ENCODE peak calls at places on chromosome 17, in seven cellular contexts. O, N, F, Y, K, M and S are unnamed samples.

GRCh38 chr17:41882756-41883155 is 17.5 kb upstream of the KLHL11 start:
- DNase-seq in K (no peak), Y (no peak), M (no peak), N (no peak), F (no peak), O (no peak), S (no peak)

GRCh38 chr17:27449541-27449940 is 6.7 kb upstream of the KSR1 start:
- DNase-seq in F (no peak), M (no peak), O (no peak), N (no peak), K (no peak), Y (no peak), S (no peak)

GRCh38 chr17:34763727-34764665 is 184.6 kb downstream of the TMEM132E start:
- DNase-seq in F (no peak), O (no peak), N (peak; percentile 12), K (no peak), M (no peak), Y (no peak), S (no peak)

GRCh38 chr17:16486373-16487250 is 5.4 kb downstream of the LRRC75A start:
- DNase-seq in K (peak; percentile 93), N (peak; percentile 89), O (no peak), M (peak; percentile 97), Y (no peak), F (peak; percentile 83), S (peak; percentile 97)

GRCh38 chr17:49819118-49819517 is 28.8 kb downstream of the TAC4 start:
- DNase-seq in N (no peak), O (no peak), F (no peak), K (no peak), M (no peak), Y (no peak), S (no peak)

GRCh38 chr17:68580236-68580903 is 20.8 kb downstream of the FAM20A start:
- DNase-seq in K (no peak), O (no peak), N (peak; percentile 86), F (no peak), M (no peak), Y (no peak), S (no peak)

GRCh38 chr17:352421-353212 is at the start of gene RPH3AL:
- DNase-seq in F (no peak), K (peak; percentile 53), Y (peak; percentile 36), N (peak; percentile 89), M (peak; percentile 77), O (no peak), S (peak; percentile 89)

GRCh38 chr17:39800540-39800939 is 62.8 kb downstream of the GRB7 start:
- DNase-seq in O (peak; percentile 56), F (no peak), N (no peak), M (no peak), Y (no peak), K (no peak), S (no peak)

GRCh38 chr17:36691606-36692005 is 90.2 kb downstream of the MRM1 start:
- DNase-seq in N (no peak), Y (no peak), O (no peak), M (no peak), K (no peak), F (no peak), S (no peak)

GRCh38 chr17:59899099-59899498 is 6.2 kb downstream of the RPS6KB1 start:
- DNase-seq in N (no peak), O (no peak), Y (no peak), F (no peak), K (no peak), M (no peak), S (no peak)

GRCh38 chr17:65332375-65332774 is 195.2 kb downstream of the RGS9 start:
- DNase-seq in K (no peak), F (no peak), O (no peak), Y (peak; percentile 50), N (no peak), M (no peak), S (no peak)

GRCh38 chr17:20920813-20921199 is 122.0 kb downstream of the USP22 start:
- DNase-seq in F (no peak), K (no peak), O (no peak), Y (no peak), N (no peak), M (no peak), S (no peak)

GRCh38 chr17:1644493-1645206 is 882 bp downstream of the SCARF1 start:
- DNase-seq in M (no peak), F (peak; percentile 62), K (no peak), O (peak; percentile 61), Y (no peak), N (peak; percentile 65), S (no peak)

GRCh38 chr17:42522798-42523278 is 13.2 kb upstream of the NAGLU start:
- DNase-seq in F (no peak), K (no peak), O (no peak), N (no peak), M (no peak), Y (no peak), S (no peak)

GRCh38 chr17:51270675-51271074 is 10.3 kb downstream of the UTP18 start:
- DNase-seq in O (no peak), Y (no peak), M (no peak), F (no peak), N (no peak), K (no peak), S (no peak)

GRCh38 chr17:1179635-1180433 is at the start of gene ABR:
- DNase-seq in M (no peak), O (peak; percentile 57), F (peak; percentile 81), Y (no peak), K (no peak), N (peak; percentile 52), S (peak; percentile 40)

GRCh38 chr17:75757086-75757681 is 7.8 kb downstream of the GALK1 start:
- DNase-seq in O (no peak), K (no peak), Y (no peak), F (peak; percentile 57), N (no peak), M (no peak), S (no peak)

GRCh38 chr17:3803308-3803640 is 2.3 kb upstream of the ITGAE start:
- DNase-seq in O (no peak), M (no peak), Y (no peak), N (no peak), K (no peak), F (no peak), S (no peak)

GRCh38 chr17:64982139-64982802 is 63.0 kb upstream of the LRRC37A3 start:
- DNase-seq in K (no peak), N (no peak), Y (no peak), M (no peak), F (no peak), O (no peak), S (no peak)

GRCh38 chr17:7324438-7324779 is 4.7 kb downstream of the NEURL4 start:
- DNase-seq in N (no peak), Y (no peak), F (no peak), O (no peak), K (no peak), M (no peak), S (no peak)

GRCh38 chr17:43367588-43368242 is 31.1 kb upstream of the ARL4D start:
- DNase-seq in Y (peak; percentile 96), N (no peak), K (no peak), M (no peak), F (no peak), O (no peak), S (no peak)

GRCh38 chr17:38749222-38750043 is 1.3 kb upstream of the PCGF2 start:
- DNase-seq in Y (peak; percentile 56), K (peak; percentile 73), F (peak; percentile 93), O (peak; percentile 50), N (peak; percentile 93), M (peak; percentile 89), S (peak; percentile 75)
- TF ChIP-seq POLR2A in Y (peak; percentile 94), K (peak; percentile 56), F (peak; percentile 64), O (peak; percentile 62), N (peak; percentile 77), M (peak; percentile 64), S (peak; percentile 22)

DNA sequence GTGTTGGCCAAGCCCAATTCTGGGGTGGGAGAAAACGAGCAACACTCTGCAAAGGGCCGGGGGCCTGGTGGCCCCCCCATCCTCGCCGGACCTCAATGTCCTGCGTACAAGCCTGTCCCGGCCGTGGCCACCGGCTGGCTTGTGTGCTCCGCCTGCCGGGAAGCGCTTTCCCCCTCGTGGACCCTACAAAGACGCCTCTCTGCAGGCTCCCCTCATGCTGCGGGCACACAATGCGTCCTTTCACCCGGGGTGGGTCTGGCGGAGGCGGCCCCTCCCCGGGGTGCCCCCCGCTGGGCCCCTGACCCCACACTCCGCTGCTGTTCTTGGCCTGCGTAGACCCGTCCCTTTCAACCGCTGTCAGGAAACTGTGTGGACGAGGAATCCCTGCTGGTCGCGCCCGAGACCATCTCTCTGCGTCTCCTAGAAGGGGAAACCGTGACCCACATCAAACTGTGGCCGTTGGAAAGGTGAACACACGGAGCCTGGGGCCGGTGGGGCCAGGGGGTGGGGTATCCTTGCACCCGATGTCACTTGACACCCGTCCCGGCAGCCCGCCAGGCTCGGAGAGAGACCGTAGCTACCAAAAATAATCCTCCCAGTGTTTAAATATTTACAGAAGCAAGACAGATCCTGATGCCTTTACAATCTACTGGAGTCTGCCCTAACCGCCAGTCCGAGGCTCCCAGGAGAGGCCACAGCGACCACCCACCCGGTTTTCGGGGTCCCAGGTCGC is 43.6 kb downstream of the TBC1D16 start:
- DNase-seq in K (no peak), F (peak; percentile 72), Y (no peak), O (no peak), N (no peak), M (peak; percentile 71), S (no peak)
- H3K27ac ChIP-seq in K (no peak overlapping the region), F (peak overlapping the region; percentile 68), Y (no peak overlapping the region), O (no peak overlapping the region), N (peak overlapping the region; percentile 52), M (peak overlapping the region; percentile 73), S (peak overlapping the region; percentile 55)

DNA sequence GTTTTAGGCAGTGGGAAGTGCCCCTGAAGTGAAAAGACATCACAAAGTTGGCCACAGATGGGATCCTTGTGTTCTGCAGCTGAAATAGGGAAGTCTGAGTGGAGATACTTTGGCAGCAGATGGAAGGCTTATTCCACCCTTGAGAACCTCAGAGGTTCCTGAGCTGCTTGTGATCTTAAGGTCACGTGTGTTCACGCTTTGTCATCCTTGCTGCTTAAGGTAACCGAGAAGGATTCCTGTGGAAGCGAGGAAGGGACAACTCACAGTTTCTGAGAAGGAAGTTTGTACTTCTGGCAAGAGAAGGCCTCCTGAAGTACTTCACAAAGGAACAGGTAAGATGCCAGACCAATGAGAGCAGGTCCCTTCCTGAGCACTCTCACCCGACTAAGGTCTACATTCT is 12.2 kb downstream of the ADAP2 start:
- DNase-seq in Y (no peak), N (peak; percentile 71), M (no peak), O (no peak), F (no peak), K (no peak), S (no peak)
- H3K36me3 ChIP-seq in Y (peaks cover 8% of the 10 kb centered on the region), N (no peaks in the 10 kb centered on the region), M (no peaks in the 10 kb centered on the region), O (no peaks in the 10 kb centered on the region), F (no peaks in the 10 kb centered on the region), K (no peaks in the 10 kb centered on the region), S (no peaks in the 10 kb centered on the region)

DNA sequence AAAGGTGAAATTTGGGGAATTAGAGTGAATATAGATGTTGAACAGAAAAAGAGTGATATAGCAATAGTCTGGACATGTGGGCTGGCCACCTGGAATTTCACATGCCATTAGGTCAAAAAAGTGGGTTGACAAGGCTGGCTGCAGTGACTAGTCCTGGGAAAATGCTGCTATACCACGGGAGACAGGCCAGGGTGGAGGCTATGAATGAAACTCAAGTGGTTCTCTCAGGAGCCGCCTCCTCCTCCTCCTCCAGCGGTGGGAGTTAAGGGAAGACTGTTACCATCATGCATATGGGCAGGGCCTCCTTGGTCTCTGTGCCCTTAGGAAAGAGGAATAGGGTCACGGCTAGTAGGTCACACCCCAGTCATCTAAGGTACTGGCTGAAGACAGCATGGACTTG is 448.0 kb downstream of the SLC39A11 start:
- DNase-seq in K (no peak), N (no peak), O (no peak), Y (no peak), F (no peak), M (no peak), S (no peak)
- TF ChIP-seq POLR2A in K (no peak), N (no peak), O (no peak), Y (no peak), F (no peak), M (no peak), S (no peak)